ENCODE peak calls at places on chromosomes 3 and 15, in nine cellular contexts. U is activated naive CD4-positive, alpha-beta T cell treated with anti-CD3 and anti-CD28 coated beads for 36 hours; A is AML-193; P is GM12892; H is GM04504; T is choroid plexus epithelial cell; K is GM12891; Y is right cardiac atrium; Z is stimulated activated CD4-positive, alpha-beta T cell treated with anti-CD3 and anti-CD28 coated beads, Interleukin-12 subunit alpha, Interleukin-12 subunit beta, amount 100 ng/mL, for 24 hours. C is an unnamed sample.

GRCh38 chr3:140883428-140883827 is 58.2 kb upstream of the SLC25A36 start:
- DNase-seq in U (no peak), A (no peak), P (no peak), H (no peak), T (no peak), K (no peak), Y (no peak), Z (no peak), C (no peak)

GRCh38 chr3:160929595-160929994 is 173.6 kb downstream of the PPM1L start:
- DNase-seq in U (no peak), A (no peak), P (no peak), H (no peak), T (peak), K (no peak), Y (peak), Z (no peak), C (no peak)

GRCh38 chr3:159796226-159796625 is 192.4 kb upstream of the IL12A start:
- DNase-seq in U (no peak), A (no peak), P (no peak), H (no peak), T (no peak), K (no peak), Y (no peak), Z (no peak), C (no peak)

GRCh38 chr3:126952261-126952982 is 30.5 kb upstream of the PLXNA1 start:
- DNase-seq in U (no peak), A (no peak), P (no peak), H (no peak), T (no peak), K (no peak), Y (no peak), Z (no peak), C (no peak)

GRCh38 chr3:71511037-71511436 is 72.5 kb downstream of the FOXP1 start:
- DNase-seq in U (no peak), A (no peak), P (no peak), H (peak), T (peak), K (no peak), Y (no peak), Z (no peak), C (peak)

GRCh38 chr3:156818890-156819289 is 7.3 kb upstream of the LEKR1 start:
- DNase-seq in U (no peak), A (no peak), P (no peak), H (peak), T (peak), K (no peak), Y (no peak), Z (no peak), C (peak)

GRCh38 chr3:197970588-197970987 is 10.6 kb downstream of the LMLN start:
- DNase-seq in U (no peak), A (no peak), P (no peak), H (no peak), T (no peak), K (no peak), Y (no peak), Z (no peak), C (no peak)

GRCh38 chr3:150733373-150733935 is 29.5 kb downstream of the SIAH2 start:
- DNase-seq in U (no peak), A (no peak), P (no peak), H (no peak), T (peak), K (no peak), Y (no peak), Z (no peak), C (no peak)

GRCh38 chr3:50450135-50450911 is 53.1 kb downstream of the CACNA2D2 start:
- DNase-seq in U (peak), A (no peak), P (no peak), H (no peak), T (peak), K (no peak), Y (peak), Z (peak), C (peak)

GRCh38 chr3:128683957-128684356 is 33.3 kb upstream of the RPN1 start:
- DNase-seq in U (no peak), A (peak), P (no peak), H (no peak), T (no peak), K (no peak), Y (no peak), Z (no peak), C (no peak)

GRCh38 chr3:124560406-124561215 is 169.6 kb upstream of the UMPS start:
- DNase-seq in U (no peak), A (no peak), P (no peak), H (no peak), T (no peak), K (no peak), Y (no peak), Z (no peak), C (no peak)

GRCh38 chr15:62791694-62792093 is 250.9 kb upstream of the TPM1 start:
- DNase-seq in U (no peak), A (no peak), P (no peak), H (no peak), T (no peak), K (no peak), Y (no peak), Z (no peak), C (no peak)

GRCh38 chr3:126357299-126358037 is at the start of gene KLF15:
- DNase-seq in U (peak), A (no peak), P (peak), H (peak), T (peak), K (peak), Y (peak), Z (peak), C (peak)

GRCh38 chr3:141055136-141055535 is 4.0 kb downstream of the SPSB4 start:
- DNase-seq in U (no peak), A (no peak), P (no peak), H (no peak), T (no peak), K (no peak), Y (no peak), Z (no peak), C (no peak)

GRCh38 chr15:70875001-70875782 is 17.0 kb downstream of the THAP10 start:
- DNase-seq in U (no peak), A (no peak), P (no peak), H (no peak), T (peak), K (no peak), Y (no peak), Z (no peak), C (peak)

GRCh38 chr15:74995182-74995778 is at the start of gene SCAMP5:
- DNase-seq in U (peak), A (peak), P (peak), H (peak), T (peak), K (peak), Y (peak), Z (peak), C (peak)

GRCh38 chr3:128804817-128805166 is 74.6 kb upstream of the ACAD9 start:
- DNase-seq in U (no peak), A (no peak), P (no peak), H (no peak), T (no peak), K (no peak), Y (no peak), Z (no peak), C (no peak)

GRCh38 chr15:89101302-89102191 is 13.3 kb downstream of the ABHD2 start:
- DNase-seq in U (no peak), A (no peak), P (no peak), H (peak), T (peak), K (no peak), Y (peak), Z (no peak), C (peak)

GRCh38 chr15:78811124-78811824 is at the start of gene ADAMTS7:
- DNase-seq in U (peak), A (no peak), P (peak), H (peak), T (peak), K (peak), Y (peak), Z (peak), C (peak)

GRCh38 chr3:184953396-184953795 is 141.4 kb downstream of the VPS8 start:
- DNase-seq in U (no peak), A (no peak), P (no peak), H (no peak), T (no peak), K (no peak), Y (no peak), Z (no peak), C (no peak)

GRCh38 chr3:85846940-85847339 is 888.2 kb downstream of the CADM2 start:
- DNase-seq in U (no peak), A (no peak), P (no peak), H (no peak), T (no peak), K (no peak), Y (no peak), Z (no peak), C (no peak)

GRCh38 chr15:95799286-95800187 is 531.0 kb upstream of the NR2F2 start:
- DNase-seq in U (no peak), A (peak), P (no peak), H (no peak), T (peak), K (no peak), Y (no peak), Z (no peak), C (peak)

GRCh38 chr3:177523991-177524438 is 326.7 kb upstream of the TBL1XR1 start:
- DNase-seq in U (no peak), A (no peak), P (no peak), H (no peak), T (peak), K (no peak), Y (no peak), Z (no peak), C (no peak)

GRCh38 chr3:131348911-131349310 is 32.7 kb upstream of the NUDT16 start:
- DNase-seq in U (no peak), A (no peak), P (no peak), H (no peak), T (no peak), K (no peak), Y (no peak), Z (no peak), C (no peak)

C was measured in astrocyte of the spinal cord.